ENCODE peak calls at places on chromosomes 13 and 19, in ten cellular contexts. One of them, this sample, is unnamed. For H3K4me1, the result is how much of the 10 kb centered on the place peaks cover.

GRCh38 chr13:46640843-46641242 is 87.9 kb downstream of the LRCH1 start:
- DNase-seq in H1: no peak
- DNase-seq in CD8-positive, alpha-beta T cell: no peak
- DNase-seq in hepatocyte: no peak
- DNase-seq in A549: no peak
- DNase-seq in colonic mucosa: no peak
- DNase-seq in H9: no peak
- DNase-seq in mesenchymal stem cell: peak
- DNase-seq in CD4-positive, alpha-beta memory T cell: no peak
- DNase-seq in endodermal cell: no peak
- DNase-seq in this sample: no peak

GRCh38 chr13:36051082-36051481 is 80.1 kb downstream of the DCLK1 start:
- DNase-seq in H1: no peak
- DNase-seq in CD8-positive, alpha-beta T cell: no peak
- DNase-seq in hepatocyte: no peak
- DNase-seq in A549: no peak
- DNase-seq in colonic mucosa: no peak
- DNase-seq in H9: no peak
- DNase-seq in mesenchymal stem cell: no peak
- DNase-seq in CD4-positive, alpha-beta memory T cell: no peak
- DNase-seq in endodermal cell: no peak
- DNase-seq in this sample: no peak

GRCh38 chr19:2867025-2867991 is at the start of gene ZNF556:
- DNase-seq in H1: no peak
- DNase-seq in CD8-positive, alpha-beta T cell: no peak
- DNase-seq in hepatocyte: no peak
- DNase-seq in A549: peak
- DNase-seq in colonic mucosa: no peak
- DNase-seq in H9: no peak
- DNase-seq in mesenchymal stem cell: no peak
- DNase-seq in CD4-positive, alpha-beta memory T cell: no peak
- DNase-seq in endodermal cell: peak
- DNase-seq in this sample: no peak

GRCh38 chr19:8240274-8241229 is 31.4 kb downstream of the CERS4 start:
- DNase-seq in H1: peak
- DNase-seq in CD8-positive, alpha-beta T cell: peak
- DNase-seq in hepatocyte: peak
- DNase-seq in A549: peak
- DNase-seq in colonic mucosa: peak
- DNase-seq in H9: peak
- DNase-seq in mesenchymal stem cell: peak
- DNase-seq in CD4-positive, alpha-beta memory T cell: peak
- DNase-seq in endodermal cell: peak
- DNase-seq in this sample: peak

GRCh38 chr19:1300744-1301490 is 15.2 kb downstream of the EFNA2 start:
- DNase-seq in H1: no peak
- DNase-seq in CD8-positive, alpha-beta T cell: no peak
- DNase-seq in hepatocyte: no peak
- DNase-seq in A549: no peak
- DNase-seq in colonic mucosa: no peak
- DNase-seq in H9: no peak
- DNase-seq in mesenchymal stem cell: no peak
- DNase-seq in CD4-positive, alpha-beta memory T cell: no peak
- DNase-seq in endodermal cell: no peak
- DNase-seq in this sample: no peak

GRCh38 chr19:23263870-23264590 is 13.8 kb upstream of the ZNF724 start:
- DNase-seq in H1: no peak
- DNase-seq in CD8-positive, alpha-beta T cell: no peak
- DNase-seq in hepatocyte: no peak
- DNase-seq in A549: no peak
- DNase-seq in colonic mucosa: no peak
- DNase-seq in H9: no peak
- DNase-seq in mesenchymal stem cell: no peak
- DNase-seq in CD4-positive, alpha-beta memory T cell: no peak
- DNase-seq in endodermal cell: no peak
- DNase-seq in this sample: no peak

GRCh38 chr13:57582032-57582431 is 49.5 kb upstream of the PCDH17 start:
- DNase-seq in H1: peak
- DNase-seq in CD8-positive, alpha-beta T cell: no peak
- DNase-seq in hepatocyte: no peak
- DNase-seq in A549: no peak
- DNase-seq in colonic mucosa: no peak
- DNase-seq in H9: peak
- DNase-seq in mesenchymal stem cell: no peak
- DNase-seq in CD4-positive, alpha-beta memory T cell: no peak
- DNase-seq in endodermal cell: peak
- DNase-seq in this sample: no peak

GRCh38 chr13:114129649-114130062 is 2.8 kb downstream of the RASA3 start:
- DNase-seq in H1: no peak
- DNase-seq in CD8-positive, alpha-beta T cell: no peak
- DNase-seq in hepatocyte: no peak
- DNase-seq in A549: no peak
- DNase-seq in colonic mucosa: no peak
- DNase-seq in H9: no peak
- DNase-seq in mesenchymal stem cell: peak
- DNase-seq in CD4-positive, alpha-beta memory T cell: no peak
- DNase-seq in endodermal cell: no peak
- DNase-seq in this sample: no peak

GRCh38 chr19:41324231-41324702 is 14.3 kb downstream of the CCDC97 start:
- DNase-seq in H1: no peak
- DNase-seq in CD8-positive, alpha-beta T cell: no peak
- DNase-seq in hepatocyte: no peak
- DNase-seq in A549: peak
- DNase-seq in colonic mucosa: no peak
- DNase-seq in H9: no peak
- DNase-seq in mesenchymal stem cell: no peak
- DNase-seq in CD4-positive, alpha-beta memory T cell: no peak
- DNase-seq in endodermal cell: peak
- DNase-seq in this sample: no peak

GRCh38 chr19:41327076-41327475 is 17.1 kb downstream of the CCDC97 start:
- DNase-seq in H1: no peak
- DNase-seq in CD8-positive, alpha-beta T cell: no peak
- DNase-seq in hepatocyte: no peak
- DNase-seq in A549: no peak
- DNase-seq in colonic mucosa: no peak
- DNase-seq in H9: no peak
- DNase-seq in mesenchymal stem cell: peak
- DNase-seq in CD4-positive, alpha-beta memory T cell: no peak
- DNase-seq in endodermal cell: peak
- DNase-seq in this sample: no peak

GRCh38 chr19:41324921-41325639 is 15.1 kb downstream of the CCDC97 start:
- DNase-seq in H1: peak
- DNase-seq in CD8-positive, alpha-beta T cell: no peak
- DNase-seq in hepatocyte: peak
- DNase-seq in A549: peak
- DNase-seq in colonic mucosa: peak
- DNase-seq in H9: peak
- DNase-seq in mesenchymal stem cell: peak
- DNase-seq in CD4-positive, alpha-beta memory T cell: no peak
- DNase-seq in endodermal cell: peak
- DNase-seq in this sample: no peak

GRCh38 chr19:41325947-41326706 is 16.2 kb downstream of the CCDC97 start:
- DNase-seq in H1: peak
- DNase-seq in CD8-positive, alpha-beta T cell: no peak
- DNase-seq in hepatocyte: peak
- DNase-seq in A549: no peak
- DNase-seq in colonic mucosa: no peak
- DNase-seq in H9: no peak
- DNase-seq in mesenchymal stem cell: peak
- DNase-seq in CD4-positive, alpha-beta memory T cell: peak
- DNase-seq in endodermal cell: peak
- DNase-seq in this sample: no peak

DNA sequence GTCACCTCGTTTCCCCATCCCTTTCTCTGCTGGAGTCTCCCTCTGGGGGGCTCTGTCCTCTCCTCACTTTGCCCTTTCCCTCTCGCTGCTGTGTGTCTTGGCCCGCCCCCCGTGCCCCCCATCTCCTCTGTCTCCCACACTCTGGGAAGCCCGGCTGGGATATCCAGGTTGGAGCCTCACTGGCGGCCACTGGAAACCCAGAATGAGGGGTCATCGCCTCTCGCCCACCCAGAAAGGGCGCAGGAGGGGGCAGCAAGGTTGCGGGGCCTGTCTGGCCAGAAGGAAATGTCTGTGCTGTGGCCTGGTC is 15.6 kb downstream of the CCDC97 start:
- DNase-seq in H1: peak
- DNase-seq in CD8-positive, alpha-beta T cell: no peak
- DNase-seq in hepatocyte: no peak
- DNase-seq in A549: no peak
- DNase-seq in colonic mucosa: no peak
- DNase-seq in H9: no peak
- DNase-seq in mesenchymal stem cell: no peak
- DNase-seq in CD4-positive, alpha-beta memory T cell: no peak
- DNase-seq in endodermal cell: no peak
- DNase-seq in this sample: no peak
- H3K4me1 ChIP-seq in H1: under half
- H3K4me1 ChIP-seq in CD8-positive, alpha-beta T cell: half or more
- H3K4me1 ChIP-seq in hepatocyte: half or more
- H3K4me1 ChIP-seq in A549: half or more
- H3K4me1 ChIP-seq in colonic mucosa: under half
- H3K4me1 ChIP-seq in H9: under half
- H3K4me1 ChIP-seq in mesenchymal stem cell: half or more
- H3K4me1 ChIP-seq in CD4-positive, alpha-beta memory T cell: under half
- H3K4me1 ChIP-seq in endodermal cell: under half
- H3K4me1 ChIP-seq in this sample: under half

DNA sequence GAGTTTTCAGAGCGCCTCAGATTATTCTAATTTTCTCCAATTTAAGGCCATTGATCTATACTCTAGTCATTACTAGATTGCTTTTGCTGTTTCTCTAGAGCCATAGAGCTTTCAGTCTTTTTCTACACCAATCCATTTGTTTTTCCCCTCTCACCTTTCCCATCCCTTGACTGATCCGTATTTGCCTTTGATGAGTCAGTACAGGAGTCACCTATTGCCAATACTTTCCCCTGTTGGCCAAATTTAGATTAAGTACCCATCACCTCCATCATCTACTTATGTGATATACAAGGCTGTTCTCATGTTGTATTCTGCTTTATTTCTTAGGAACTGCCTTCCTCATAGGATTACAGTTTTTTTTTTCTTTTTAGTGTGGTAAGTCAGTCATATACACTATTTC is 463.2 kb downstream of the KLF12 start:
- DNase-seq in H1: no peak
- DNase-seq in CD8-positive, alpha-beta T cell: no peak
- DNase-seq in hepatocyte: no peak
- DNase-seq in A549: no peak
- DNase-seq in colonic mucosa: no peak
- DNase-seq in H9: no peak
- DNase-seq in mesenchymal stem cell: no peak
- DNase-seq in CD4-positive, alpha-beta memory T cell: no peak
- DNase-seq in endodermal cell: no peak
- DNase-seq in this sample: no peak
- H3K27ac ChIP-seq in H1: no peak
- H3K27ac ChIP-seq in CD8-positive, alpha-beta T cell: no peak
- H3K27ac ChIP-seq in hepatocyte: no peak
- H3K27ac ChIP-seq in A549: no peak
- H3K27ac ChIP-seq in colonic mucosa: no peak
- H3K27ac ChIP-seq in H9: no peak
- H3K27ac ChIP-seq in mesenchymal stem cell: no peak
- H3K27ac ChIP-seq in CD4-positive, alpha-beta memory T cell: no peak
- H3K27ac ChIP-seq in endodermal cell: no peak
- H3K27ac ChIP-seq in this sample: no peak

GRCh38 chr19:48802623-48803022 is 8.2 kb downstream of the BCAT2 start:
- DNase-seq in H1: no peak
- DNase-seq in CD8-positive, alpha-beta T cell: no peak
- DNase-seq in hepatocyte: no peak
- DNase-seq in A549: no peak
- DNase-seq in colonic mucosa: no peak
- DNase-seq in H9: no peak
- DNase-seq in mesenchymal stem cell: no peak
- DNase-seq in CD4-positive, alpha-beta memory T cell: no peak
- DNase-seq in endodermal cell: no peak
- DNase-seq in this sample: no peak
- H3K4me1 ChIP-seq in H1: under half
- H3K4me1 ChIP-seq in CD8-positive, alpha-beta T cell: under half
- H3K4me1 ChIP-seq in hepatocyte: under half
- H3K4me1 ChIP-seq in A549: under half
- H3K4me1 ChIP-seq in colonic mucosa: under half
- H3K4me1 ChIP-seq in H9: under half
- H3K4me1 ChIP-seq in mesenchymal stem cell: under half
- H3K4me1 ChIP-seq in CD4-positive, alpha-beta memory T cell: under half
- H3K4me1 ChIP-seq in endodermal cell: under half
- H3K4me1 ChIP-seq in this sample: under half

GRCh38 chr13:33191425-33192221 is 93.9 kb downstream of the STARD13 start:
- DNase-seq in H1: no peak
- DNase-seq in CD8-positive, alpha-beta T cell: no peak
- DNase-seq in hepatocyte: no peak
- DNase-seq in A549: no peak
- DNase-seq in colonic mucosa: no peak
- DNase-seq in H9: no peak
- DNase-seq in mesenchymal stem cell: peak
- DNase-seq in CD4-positive, alpha-beta memory T cell: no peak
- DNase-seq in endodermal cell: no peak
- DNase-seq in this sample: no peak

GRCh38 chr13:33195693-33196464 is 89.7 kb downstream of the STARD13 start:
- DNase-seq in H1: no peak
- DNase-seq in CD8-positive, alpha-beta T cell: no peak
- DNase-seq in hepatocyte: no peak
- DNase-seq in A549: no peak
- DNase-seq in colonic mucosa: no peak
- DNase-seq in H9: no peak
- DNase-seq in mesenchymal stem cell: no peak
- DNase-seq in CD4-positive, alpha-beta memory T cell: no peak
- DNase-seq in endodermal cell: no peak
- DNase-seq in this sample: no peak

GRCh38 chr13:33193428-33193974 is 92.1 kb downstream of the STARD13 start:
- DNase-seq in H1: no peak
- DNase-seq in CD8-positive, alpha-beta T cell: no peak
- DNase-seq in hepatocyte: no peak
- DNase-seq in A549: no peak
- DNase-seq in colonic mucosa: no peak
- DNase-seq in H9: no peak
- DNase-seq in mesenchymal stem cell: no peak
- DNase-seq in CD4-positive, alpha-beta memory T cell: no peak
- DNase-seq in endodermal cell: peak
- DNase-seq in this sample: no peak

GRCh38 chr13:33197551-33197971 is 88.0 kb downstream of the STARD13 start:
- DNase-seq in H1: no peak
- DNase-seq in CD8-positive, alpha-beta T cell: no peak
- DNase-seq in hepatocyte: no peak
- DNase-seq in A549: no peak
- DNase-seq in colonic mucosa: no peak
- DNase-seq in H9: no peak
- DNase-seq in mesenchymal stem cell: no peak
- DNase-seq in CD4-positive, alpha-beta memory T cell: no peak
- DNase-seq in endodermal cell: peak
- DNase-seq in this sample: no peak

DNA sequence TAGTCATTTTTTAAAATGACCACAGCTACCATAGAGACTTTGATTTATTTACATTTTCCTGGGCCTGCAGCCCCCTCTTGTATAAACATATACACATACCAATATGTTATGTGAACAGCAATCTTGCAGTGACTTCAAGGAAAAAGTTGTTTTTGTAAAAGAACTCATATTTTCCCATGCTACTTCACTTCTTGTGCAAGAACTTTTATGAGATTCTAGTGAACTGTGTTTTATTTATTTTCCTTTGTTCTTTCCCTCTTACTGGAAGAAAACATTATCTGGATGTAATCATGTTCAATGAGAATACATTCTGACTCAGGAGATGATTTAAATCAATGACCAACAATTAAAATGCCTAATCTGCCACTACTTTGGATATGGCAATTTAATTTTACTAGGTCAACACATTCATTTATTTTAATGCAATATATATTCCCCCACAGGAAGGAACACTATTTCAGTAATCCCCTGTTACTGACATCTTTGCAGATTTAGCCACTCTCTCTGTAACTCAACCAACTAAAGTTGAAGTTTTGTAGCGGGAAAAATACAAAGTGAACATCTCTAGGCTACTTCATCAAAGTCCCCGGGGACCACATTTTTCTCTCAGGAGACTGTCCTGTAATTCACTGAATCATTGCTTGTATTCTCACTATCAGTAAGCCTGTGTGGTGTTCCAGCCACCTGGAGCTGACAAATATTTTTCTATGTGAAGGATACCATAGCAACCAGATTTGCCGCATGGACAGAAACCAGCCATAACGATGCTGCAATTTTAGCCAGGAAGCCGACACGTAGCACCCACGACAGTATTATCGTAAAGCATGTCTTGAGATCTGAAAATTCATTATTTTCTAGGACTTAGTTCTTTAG is 90.5 kb downstream of the STARD13 start:
- DNase-seq in H1: no peak
- DNase-seq in CD8-positive, alpha-beta T cell: no peak
- DNase-seq in hepatocyte: peak
- DNase-seq in A549: peak
- DNase-seq in colonic mucosa: no peak
- DNase-seq in H9: no peak
- DNase-seq in mesenchymal stem cell: peak
- DNase-seq in CD4-positive, alpha-beta memory T cell: no peak
- DNase-seq in endodermal cell: no peak
- DNase-seq in this sample: no peak
- H3K27ac ChIP-seq in H1: no peak
- H3K27ac ChIP-seq in CD8-positive, alpha-beta T cell: no peak
- H3K27ac ChIP-seq in hepatocyte: peak
- H3K27ac ChIP-seq in A549: no peak
- H3K27ac ChIP-seq in colonic mucosa: peak
- H3K27ac ChIP-seq in H9: no peak
- H3K27ac ChIP-seq in mesenchymal stem cell: peak
- H3K27ac ChIP-seq in CD4-positive, alpha-beta memory T cell: no peak
- H3K27ac ChIP-seq in endodermal cell: no peak
- H3K27ac ChIP-seq in this sample: peak